ENCODE peak calls at places on chromosomes 3 and 15, in seven cellular contexts. P is IMR-90, I is adrenal gland, W is suprapubic skin, V is heart left ventricle, J is ovary, C is H54. B is an unnamed sample.

GRCh38 chr15:34789326-34789725 is 6.0 kb downstream of the ACTC1 start:
- DNase-seq in P (no peak), I (no peak), W (no peak), V (no peak), J (no peak), C (no peak), B (no peak)

GRCh38 chr3:194738254-194739093 is 52.8 kb downstream of the FAM43A start:
- DNase-seq in P (peak), I (peak), W (peak), V (peak), J (no peak), C (peak), B (no peak)

GRCh38 chr3:30750967-30751366 is 143.5 kb downstream of the GADL1 start:
- DNase-seq in P (no peak), I (no peak), W (no peak), V (no peak), J (no peak), C (no peak), B (peak)

GRCh38 chr3:48594431-48595049 is 589 bp downstream of the COL7A1 start:
- DNase-seq in P (peak), I (no peak), W (no peak), V (no peak), J (no peak), C (no peak), B (no peak)

GRCh38 chr3:67937498-67938118 is 283.2 kb upstream of the SUCLG2 start:
- DNase-seq in P (no peak), I (no peak), W (no peak), V (no peak), J (no peak), C (no peak), B (no peak)

GRCh38 chr3:179321585-179322322 is 1.1 kb upstream of the ZNF639 start:
- DNase-seq in P (peak), I (no peak), W (no peak), V (no peak), J (peak), C (no peak), B (peak)

GRCh38 chr3:141392416-141392815 is 24.1 kb downstream of the ZBTB38 start:
- DNase-seq in P (no peak), I (no peak), W (no peak), V (no peak), J (no peak), C (no peak), B (no peak)

GRCh38 chr3:44918581-44918980 is 44.2 kb downstream of the TGM4 start:
- DNase-seq in P (no peak), I (no peak), W (no peak), V (no peak), J (no peak), C (no peak), B (no peak)

GRCh38 chr3:134486577-134487041 is 752 bp downstream of the CEP63 start:
- DNase-seq in P (peak), I (no peak), W (no peak), V (no peak), J (no peak), C (no peak), B (peak)

GRCh38 chr3:160948273-160948672 is 156.9 kb downstream of the B3GALNT1 start:
- DNase-seq in P (no peak), I (no peak), W (no peak), V (no peak), J (no peak), C (no peak), B (no peak)

GRCh38 chr3:61562042-61562809 is 855 bp downstream of the PTPRG start:
- DNase-seq in P (peak), I (peak), W (peak), V (peak), J (peak), C (no peak), B (no peak)

GRCh38 chr15:39931615-39932014 is 2.3 kb upstream of the EIF2AK4 start:
- DNase-seq in P (no peak), I (no peak), W (no peak), V (no peak), J (no peak), C (no peak), B (peak)

GRCh38 chr15:81001180-81002003 is 669 bp downstream of the TLNRD1 start:
- DNase-seq in P (peak), I (peak), W (peak), V (peak), J (peak), C (no peak), B (peak)
- TF ChIP-seq POLR2A in P (no peak), I (peak), W (peak), V (peak), J (peak), C (peak), B (no peak)

GRCh38 chr15:83014205-83014653 is 2.8 kb upstream of the C15orf40 start:
- DNase-seq in P (no peak), I (no peak), W (no peak), V (no peak), J (no peak), C (no peak), B (peak)

GRCh38 chr15:83012038-83012490 is 625 bp upstream of the C15orf40 start:
- DNase-seq in P (no peak), I (no peak), W (no peak), V (no peak), J (no peak), C (no peak), B (peak)

GRCh38 chr15:83015361-83015760 is 3.9 kb upstream of the C15orf40 start:
- DNase-seq in P (no peak), I (no peak), W (no peak), V (no peak), J (no peak), C (no peak), B (no peak)

GRCh38 chr15:83010709-83011270 is 649 bp downstream of the C15orf40 start:
- DNase-seq in P (peak), I (peak), W (peak), V (peak), J (peak), C (peak), B (peak)

DNA sequence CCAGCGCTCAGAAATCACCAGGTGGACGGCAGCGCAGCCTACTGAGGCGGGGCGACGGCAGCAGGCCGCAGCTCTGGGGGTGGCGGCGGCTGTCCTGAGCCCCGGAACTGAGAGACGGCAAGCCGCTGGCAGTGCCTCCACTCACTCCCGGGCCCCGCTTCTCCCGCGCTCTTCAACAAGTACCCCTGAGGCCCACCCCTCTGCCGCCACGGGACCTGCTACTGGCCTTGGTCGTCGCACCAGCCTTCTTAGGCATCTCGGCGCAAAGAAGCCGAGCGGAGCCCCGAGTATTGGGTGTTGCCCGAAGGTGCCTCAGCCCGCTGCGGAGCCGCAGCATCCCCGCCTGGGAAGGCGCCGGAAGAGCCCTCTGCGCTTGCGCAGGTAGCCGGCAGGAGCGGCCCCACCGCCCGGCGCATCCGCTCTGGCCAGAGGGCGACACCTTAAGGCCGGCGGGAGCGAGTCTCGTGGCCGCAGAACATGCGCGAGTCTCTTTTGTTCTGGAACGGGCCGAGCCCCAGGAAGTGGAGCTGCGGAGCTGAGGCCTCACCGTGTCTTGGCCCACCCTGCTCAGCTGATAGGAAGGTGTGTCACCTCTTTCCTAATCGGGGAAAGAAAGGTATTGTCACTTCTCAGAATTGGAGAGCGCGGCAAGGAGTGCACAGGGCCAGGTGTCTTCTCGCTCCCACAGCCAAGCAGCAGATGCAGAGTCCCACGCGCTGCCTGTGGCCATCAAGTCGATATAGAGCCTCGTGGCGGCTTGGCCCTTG is at the start of gene C15orf40:
- DNase-seq in P (peak), I (peak), W (peak), V (peak), J (peak), C (peak), B (peak)
- TF ChIP-seq POLR2A in P (peak), I (peak), W (peak), V (peak), J (peak), C (peak), B (peak)

GRCh38 chr3:14178247-14179113 is at the start of the genes LSM3 and XPC:
- DNase-seq in P (peak), I (peak), W (peak), V (peak), J (peak), C (peak), B (peak)
- TF ChIP-seq POLR2A in P (peak), I (peak), W (peak), V (peak), J (peak), C (peak), B (peak)

DNA sequence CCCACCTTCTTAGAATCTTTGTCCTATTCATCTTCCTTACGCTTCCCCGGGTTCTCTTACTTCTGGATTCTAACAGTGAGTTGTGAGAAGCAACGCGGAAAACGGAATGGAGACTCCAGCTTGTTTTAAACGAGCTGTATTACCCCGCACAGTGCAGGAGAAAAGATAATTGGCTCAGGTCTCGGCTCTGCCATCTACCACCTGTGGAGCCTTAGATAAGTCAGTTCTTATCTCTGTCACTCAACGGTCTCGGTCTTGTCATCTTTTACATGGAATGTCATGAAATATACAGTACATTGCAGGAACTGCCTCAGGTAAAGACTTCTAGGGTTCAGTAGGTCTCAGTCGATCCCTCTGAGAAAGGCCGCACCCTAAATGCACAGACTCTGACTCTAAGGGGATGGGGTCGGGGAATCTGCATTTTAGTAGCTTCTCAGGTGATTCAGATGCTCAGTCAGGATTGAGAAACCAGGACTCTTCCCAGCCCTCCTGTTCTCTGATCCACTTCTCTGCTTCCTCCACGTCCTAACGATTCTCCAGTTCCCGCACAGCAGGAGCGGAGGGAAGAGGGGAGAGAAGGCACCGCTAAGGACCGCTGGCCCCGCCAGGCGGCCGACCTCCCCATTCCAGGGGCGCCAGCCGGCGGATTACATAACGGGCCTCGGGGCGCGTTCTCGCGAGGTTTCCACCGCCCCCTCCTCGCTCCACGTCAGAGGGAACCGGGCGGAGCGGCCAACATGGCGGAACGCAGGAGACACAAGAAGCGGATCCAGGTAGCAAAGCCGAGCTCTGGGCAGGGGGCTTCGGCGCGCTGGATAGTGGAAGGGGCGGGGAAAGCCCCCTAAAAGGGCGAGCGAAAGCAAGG is at the start of gene SEC62:
- DNase-seq in P (peak), I (peak), W (peak), V (peak), J (peak), C (peak), B (peak)
- TF ChIP-seq POLR2A in P (peak), I (peak), W (peak), V (peak), J (peak), C (peak), B (peak)

DNA sequence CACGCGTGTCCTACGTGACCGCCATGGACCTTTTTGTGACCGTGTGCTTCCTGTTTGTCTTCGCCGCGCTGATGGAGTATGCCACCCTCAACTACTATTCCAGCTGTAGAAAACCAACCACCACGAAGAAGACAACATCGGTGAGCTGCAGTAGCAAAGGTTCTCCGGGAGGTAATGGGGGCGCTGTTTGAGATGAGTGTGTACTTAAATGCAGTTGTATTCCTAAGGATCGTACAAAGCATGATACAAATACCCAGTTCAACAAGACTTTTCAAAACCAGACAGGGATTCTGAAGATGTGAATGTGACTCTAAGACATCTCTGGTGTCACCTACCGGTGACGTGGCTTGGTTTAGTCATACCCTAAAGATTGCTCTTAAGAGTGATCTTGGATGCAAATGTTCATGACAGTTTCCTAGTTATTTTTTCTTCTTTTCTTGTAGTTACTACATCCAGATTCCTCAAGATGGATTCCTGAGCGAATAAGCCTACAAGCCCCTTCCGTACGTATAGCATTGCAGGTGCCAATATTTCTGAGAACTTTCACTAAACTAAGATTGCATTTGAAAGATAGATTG is 556.6 kb downstream of the GABRG3 start:
- DNase-seq in P (no peak), I (no peak), W (no peak), V (no peak), J (no peak), C (no peak), B (no peak)
- TF ChIP-seq POLR2A in P (no peak), I (no peak), W (no peak), V (no peak), J (no peak), C (no peak), B (no peak)

DNA sequence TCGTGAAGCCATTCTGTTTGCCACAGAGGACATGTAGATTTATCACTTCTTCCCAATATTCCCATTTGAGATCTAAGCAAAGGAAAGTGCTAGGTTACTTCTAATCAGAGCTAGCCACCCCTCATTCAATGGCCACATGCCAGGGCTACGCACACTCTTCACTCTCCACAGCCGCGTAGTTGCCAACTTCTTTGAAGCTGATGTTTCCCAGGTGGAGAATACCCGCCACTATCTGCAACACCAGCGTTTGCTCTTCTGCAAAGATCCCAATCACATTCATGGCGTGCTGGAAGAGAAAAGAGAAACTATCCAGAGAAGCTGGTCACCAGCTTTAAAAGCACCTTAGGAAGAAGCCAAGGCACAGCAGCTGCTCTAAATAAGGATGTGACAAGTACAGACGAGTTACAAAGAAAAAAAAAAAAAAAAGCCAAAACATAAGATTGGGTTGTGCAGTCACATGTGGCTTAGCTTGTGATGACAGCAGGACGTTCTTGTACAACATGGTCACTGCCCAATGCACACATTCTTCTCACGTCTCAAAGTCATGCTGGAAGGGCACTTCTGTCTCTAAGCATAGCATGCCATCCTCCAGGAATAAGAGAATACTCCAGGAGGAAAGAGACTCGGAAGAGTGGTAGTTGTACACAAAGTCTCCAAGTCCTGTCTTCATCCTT is 16.4 kb downstream of the LDHAL6B start:
- DNase-seq in P (no peak), I (no peak), W (no peak), V (no peak), J (no peak), C (no peak), B (no peak)
- TF ChIP-seq POLR2A in P (no peak), I (no peak), W (no peak), V (no peak), J (no peak), C (no peak), B (no peak)

DNA sequence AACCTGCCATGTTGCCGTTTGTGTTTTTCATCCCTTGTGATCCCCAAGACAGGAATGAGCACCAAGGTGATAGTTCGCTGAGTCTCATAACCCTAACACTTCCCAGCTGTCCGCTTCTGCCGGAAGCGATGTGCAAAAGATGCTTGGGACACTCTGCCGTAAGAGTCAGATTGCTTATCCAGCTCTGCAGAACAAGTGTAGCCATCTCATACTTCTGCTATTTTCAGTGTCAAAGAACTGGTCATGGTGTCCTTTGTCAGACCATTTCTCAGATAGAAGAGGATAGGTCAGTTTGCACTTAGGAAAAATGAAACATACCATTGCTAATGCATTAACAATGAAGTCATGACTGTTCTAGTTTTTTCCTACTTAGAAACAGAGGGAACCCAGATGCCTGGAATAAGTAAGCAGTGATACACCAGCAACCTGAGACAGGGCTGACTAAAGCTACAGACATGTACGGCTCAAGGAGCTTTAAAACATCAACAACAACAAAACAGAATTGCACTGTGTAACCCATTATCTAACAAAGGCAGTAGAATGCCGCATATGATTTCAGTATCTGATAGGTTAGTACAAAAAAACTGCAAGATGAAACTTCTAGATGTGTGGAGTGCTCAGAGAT is 134.0 kb upstream of the IL12A start:
- DNase-seq in P (peak), I (no peak), W (no peak), V (no peak), J (no peak), C (peak), B (peak)
- TF ChIP-seq POLR2A in P (no peak), I (no peak), W (no peak), V (peak), J (no peak), C (no peak), B (no peak)

GRCh38 chr3:112086018-112086854 is at the start of gene C3orf52:
- DNase-seq in P (peak), I (peak), W (peak), V (peak), J (peak), C (peak), B (peak)
- TF ChIP-seq POLR2A in P (peak), I (peak), W (no peak), V (peak), J (no peak), C (peak), B (no peak)

DNA sequence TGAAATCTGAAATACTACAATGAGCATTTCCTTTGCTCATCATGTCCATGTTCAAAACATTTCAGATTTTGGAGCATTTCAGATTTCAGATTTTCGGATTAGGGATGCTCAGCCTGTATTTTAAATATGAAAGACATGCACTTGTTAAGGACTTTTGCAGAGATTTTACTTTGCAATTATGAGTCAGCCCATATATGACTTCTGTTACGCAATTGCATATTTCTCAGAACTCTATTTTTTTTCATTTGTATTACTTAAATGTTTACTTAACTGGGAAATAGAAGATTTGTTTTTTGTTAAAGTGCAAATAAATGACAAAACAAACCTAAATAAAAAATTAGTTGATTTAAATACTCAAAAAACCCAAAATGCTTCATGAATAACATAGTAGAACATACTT is 376.2 kb downstream of the ZBTB20 start:
- DNase-seq in P (peak), I (no peak), W (no peak), V (no peak), J (no peak), C (no peak), B (no peak)
- TF ChIP-seq POLR2A in P (no peak), I (no peak), W (no peak), V (no peak), J (no peak), C (no peak), B (no peak)

B was measured in erythroblast.